ENCODE peak calls at places on chromosomes 4 and X, in five cellular contexts. N is ovary, C is transverse colon, L is stomach, J is upper lobe of left lung. F is an unnamed sample.
A peak's percentile ranks its signal among the peaks of the same experiment; 100 is the strongest.

GRCh38 chr4:16939178-16939577 is 40.7 kb upstream of the LDB2 start:
- DNase-seq in N (no peak), C (no peak), L (no peak), J (no peak), F (no peak)

GRCh38 chr4:40448875-40449274 is 113.7 kb downstream of the CHRNA9 start:
- DNase-seq in N (no peak), C (peak; percentile 74), L (peak; percentile 81), J (peak; percentile 68), F (no peak)

GRCh38 chr4:112178731-112179130 is 33.5 kb downstream of the FAM241A start:
- DNase-seq in N (no peak), C (no peak), L (no peak), J (no peak), F (no peak)

GRCh38 chr4:57090099-57090498 is 20.1 kb downstream of the IGFBP7 start:
- DNase-seq in N (no peak), C (no peak), L (no peak), J (no peak), F (no peak)

GRCh38 chr4:2142630-2143427 is 83.7 kb downstream of the NAT8L start:
- DNase-seq in N (no peak), C (no peak), L (no peak), J (no peak), F (no peak)

GRCh38 chrX:154012336-154012991 is 7.2 kb downstream of the IRAK1 start:
- DNase-seq in N (no peak), C (no peak), L (no peak), J (peak; percentile 45), F (no peak)

GRCh38 chrX:30577362-30577961 is at the start of gene TASL:
- DNase-seq in N (no peak), C (peak; percentile 23), L (no peak), J (no peak), F (no peak)

GRCh38 chr4:7828926-7829325 is 110.7 kb downstream of the AFAP1 start:
- DNase-seq in N (no peak), C (no peak), L (no peak), J (no peak), F (no peak)

GRCh38 chrX:100410083-100410590 is at the start of gene PCDH19:
- DNase-seq in N (peak; percentile 51), C (peak; percentile 42), L (peak; percentile 54), J (no peak), F (no peak)

GRCh38 chr4:79852305-79852730 is 220.7 kb downstream of the ANTXR2 start:
- DNase-seq in N (no peak), C (peak; percentile 9), L (no peak), J (peak; percentile 28), F (no peak)

GRCh38 chrX:40260123-40260751 is 162.5 kb upstream of the BCOR start:
- DNase-seq in N (no peak), C (no peak), L (no peak), J (peak; percentile 60), F (no peak)

GRCh38 chr4:15130441-15130840 is 128.2 kb downstream of the CPEB2 start:
- DNase-seq in N (no peak), C (no peak), L (no peak), J (no peak), F (no peak)

GRCh38 chr4:154743683-154744340 is at the start of gene LRAT:
- DNase-seq in N (no peak), C (peak; percentile 72), L (peak; percentile 70), J (peak; percentile 58), F (no peak)

GRCh38 chr4:121642876-121643585 is 53.7 kb downstream of the ANXA5 start:
- DNase-seq in N (no peak), C (no peak), L (no peak), J (no peak), F (no peak)

GRCh38 chr4:138392751-138393308 is 150.7 kb upstream of the SLC7A11 start:
- DNase-seq in N (no peak), C (no peak), L (no peak), J (no peak), F (no peak)

GRCh38 chr4:147689062-147689461 is 5.1 kb upstream of the PRMT9 start:
- DNase-seq in N (no peak), C (no peak), L (no peak), J (no peak), F (no peak)

GRCh38 chr4:153038493-153039311 is 102.6 kb downstream of the FHDC1 start:
- DNase-seq in N (no peak), C (no peak), L (peak; percentile 33), J (no peak), F (peak; percentile 77)
- TF ChIP-seq EP300 in N (no peak), C (no peak), L (no peak), J (no peak), F (no peak)

DNA sequence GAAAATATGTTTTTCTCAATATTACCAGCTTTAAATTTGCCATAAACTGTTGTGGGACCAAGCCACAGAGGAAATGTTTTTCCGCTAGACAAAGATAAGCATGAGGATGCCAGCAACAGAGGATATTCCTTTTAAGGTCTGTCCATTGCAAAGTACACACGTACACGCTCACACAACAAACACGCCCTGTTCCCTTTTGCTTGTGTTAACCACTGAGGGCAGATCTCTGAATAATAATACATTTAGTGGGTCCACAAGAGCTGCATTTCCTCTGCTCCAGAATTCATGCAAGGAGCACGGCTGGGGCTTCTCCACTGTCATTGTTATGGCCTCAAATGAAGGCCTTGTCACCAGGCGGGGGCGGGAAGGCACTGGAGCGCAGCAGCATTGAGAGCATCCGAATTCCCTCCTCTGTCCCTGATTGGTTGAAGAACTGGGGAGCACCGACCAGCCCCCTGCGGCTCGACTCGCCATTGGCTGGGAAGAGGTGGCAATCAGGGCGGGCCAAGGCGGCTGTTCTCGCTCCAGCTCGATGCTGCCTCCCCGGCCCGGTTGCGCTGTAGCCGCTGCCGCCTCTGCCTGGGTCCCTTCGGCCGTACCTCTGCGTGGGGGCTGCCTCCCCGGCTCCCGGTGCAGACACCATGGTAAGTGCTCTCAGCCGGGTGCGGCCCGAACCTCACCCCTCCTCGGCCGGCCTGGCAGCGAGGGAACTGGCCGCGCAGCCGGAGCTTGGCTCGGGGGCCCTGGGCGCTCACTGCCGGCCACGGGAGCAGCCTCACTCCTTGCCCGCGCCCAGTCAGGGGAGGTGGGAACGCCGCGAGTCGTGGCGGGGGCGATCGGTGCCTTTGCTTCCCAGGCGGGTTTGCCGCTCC is at the start of gene GUCY1B1:
- DNase-seq in N (peak; percentile 81), C (peak; percentile 81), L (peak; percentile 81), J (peak; percentile 95), F (peak; percentile 95)
- TF ChIP-seq EP300 in N (no peak), C (no peak), L (no peak), J (no peak), F (no peak)

GRCh38 chrX:49199315-49199595 is 738 bp downstream of the SYP start:
- DNase-seq in N (no peak), C (no peak), L (no peak), J (no peak), F (no peak)

GRCh38 chrX:49197543-49198087 is 2.4 kb downstream of the SYP start:
- DNase-seq in N (no peak), C (no peak), L (no peak), J (no peak), F (no peak)

GRCh38 chrX:49202022-49202421 is 2.0 kb upstream of the SYP start:
- DNase-seq in N (no peak), C (no peak), L (no peak), J (no peak), F (no peak)

GRCh38 chrX:49198540-49199314 is 1.3 kb downstream of the SYP start:
- DNase-seq in N (no peak), C (no peak), L (no peak), J (no peak), F (no peak)

DNA sequence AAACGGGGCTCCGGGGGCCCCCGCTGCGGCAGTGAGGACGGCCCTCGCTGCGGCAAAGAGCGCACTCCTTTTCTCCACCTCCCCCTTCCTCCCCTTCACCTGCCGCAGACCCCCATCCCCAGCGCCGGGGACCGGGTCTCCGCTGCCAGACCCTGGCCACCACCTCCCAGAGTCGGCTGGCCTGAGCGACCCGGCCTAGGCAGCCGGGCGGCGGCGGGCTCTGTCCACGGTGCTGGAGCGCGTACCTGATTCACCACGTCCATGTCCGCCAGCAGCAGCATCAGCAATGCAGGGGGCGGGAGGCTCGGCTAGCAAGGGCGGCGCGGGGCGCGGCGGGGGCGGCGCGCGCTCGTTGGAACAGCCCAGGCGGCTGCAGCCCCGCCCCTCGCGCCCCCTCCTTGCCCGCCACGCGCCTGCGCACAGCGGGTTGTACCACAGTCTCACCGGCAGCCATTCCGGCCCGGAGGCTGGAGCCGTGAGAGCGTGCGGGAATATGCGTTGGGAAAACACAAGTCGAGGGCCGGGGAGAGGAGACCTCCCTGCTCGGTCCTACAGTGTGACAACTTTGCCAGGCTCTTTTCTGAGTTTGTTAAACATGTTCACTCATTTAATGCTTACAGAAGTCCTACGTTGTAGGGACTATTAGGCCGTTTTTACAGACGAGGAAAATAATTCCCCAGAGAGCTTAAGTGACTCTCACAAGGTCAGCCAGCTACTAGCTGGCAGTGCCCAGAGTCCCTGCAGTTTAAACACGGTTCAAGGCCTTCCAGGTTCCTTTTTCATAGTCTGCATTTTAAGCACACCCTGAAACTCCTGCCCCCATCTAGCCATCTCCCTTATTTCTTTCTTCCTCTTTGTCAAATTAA is at the start of gene SYP:
- DNase-seq in N (peak; percentile 86), C (peak; percentile 91), L (peak; percentile 91), J (peak; percentile 93), F (peak; percentile 95)
- TF ChIP-seq EP300 in N (no peak), C (no peak), L (no peak), J (no peak), F (no peak)

GRCh38 chr4:168811793-168812651 is 198.0 kb downstream of the CBR4 start:
- DNase-seq in N (no peak), C (no peak), L (no peak), J (no peak), F (no peak)

GRCh38 chr4:168811207-168811606 is 198.8 kb downstream of the CBR4 start:
- DNase-seq in N (no peak), C (no peak), L (peak; percentile 37), J (no peak), F (no peak)

GRCh38 chr4:168812806-168813205 is 197.2 kb downstream of the CBR4 start:
- DNase-seq in N (no peak), C (no peak), L (no peak), J (no peak), F (no peak)

GRCh38 chr4:168817418-168817817 is 192.6 kb downstream of the CBR4 start:
- DNase-seq in N (no peak), C (no peak), L (no peak), J (no peak), F (no peak)

DNA sequence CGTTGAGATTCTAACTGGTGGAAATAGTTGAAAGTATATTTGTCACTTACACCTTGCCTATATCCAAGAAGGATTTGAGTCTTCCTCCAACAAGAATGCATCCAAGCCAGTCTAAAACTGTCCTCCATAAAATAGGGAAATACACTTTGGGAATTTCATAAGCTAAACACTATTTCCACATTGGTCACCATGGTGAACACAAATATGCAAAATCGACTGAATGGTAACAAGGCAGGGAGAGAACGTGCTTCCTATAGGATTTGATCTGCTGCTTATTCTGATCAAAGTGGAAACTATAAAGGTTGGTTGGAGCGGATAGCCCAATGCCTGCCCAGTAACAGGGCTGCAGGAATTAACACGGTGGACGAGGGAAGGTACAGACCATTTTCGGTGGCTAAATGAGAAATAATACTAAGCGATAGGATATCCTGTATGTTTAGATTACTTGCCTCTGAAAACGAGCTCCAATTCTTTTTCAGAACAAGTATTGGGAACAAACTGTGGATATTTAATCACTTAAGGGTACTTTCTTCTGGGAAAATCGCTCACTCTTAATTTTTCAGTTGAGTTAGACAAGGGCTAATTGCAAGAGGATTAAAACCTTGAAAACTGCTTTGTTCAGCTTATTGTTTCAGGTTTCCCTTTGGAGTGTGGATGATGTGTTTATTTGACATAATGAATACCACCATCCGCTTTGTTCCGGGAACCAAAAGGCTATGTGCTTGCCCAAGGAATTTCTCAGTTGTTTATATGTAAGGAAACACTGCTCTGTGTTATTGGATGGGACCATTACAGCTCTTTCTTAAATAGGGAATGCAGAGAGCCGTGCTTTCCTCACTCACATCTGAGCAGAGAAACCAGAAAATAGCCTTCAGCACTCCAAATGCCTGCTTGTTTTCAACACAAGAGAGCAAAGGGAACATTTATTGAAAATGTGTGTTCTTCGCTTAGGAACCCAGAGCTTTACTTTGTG is 194.4 kb downstream of the CBR4 start:
- DNase-seq in N (no peak), C (no peak), L (no peak), J (no peak), F (no peak)
- TF ChIP-seq EP300 in N (no peak), C (peak; percentile 79), L (peak; percentile 14), J (no peak), F (peak; percentile 91)

F was measured in esophagus muscularis mucosa.